ENCODE peak calls at places on chromosomes 13 and 19, in seven cellular contexts. One of them, this sample, is unnamed.

GRCh38 chr13:59384154-59384553 is 779.6 kb downstream of the DIAPH3 start:
- DNase-seq in activated T-cell treated with anti-CD3 and anti-CD28 coated beads, Interleukin-2, amount 50 U/mL, for 72 hours: no peak
- DNase-seq in WERI-Rb-1: no peak
- DNase-seq in stromal cell of bone marrow: no peak
- DNase-seq in GM03348: no peak
- DNase-seq in BE2C: no peak
- DNase-seq in HCEC 1CT: no peak
- DNase-seq in this sample: no peak

GRCh38 chr13:25447396-25447795 is 75.6 kb downstream of the ATP8A2 start:
- DNase-seq in WERI-Rb-1: no peak
- DNase-seq in stromal cell of bone marrow: no peak
- DNase-seq in BE2C: no peak
- DNase-seq in GM03348: no peak
- DNase-seq in activated T-cell treated with anti-CD3 and anti-CD28 coated beads, Interleukin-2, amount 50 U/mL, for 72 hours: no peak
- DNase-seq in HCEC 1CT: no peak
- DNase-seq in this sample: no peak

GRCh38 chr13:44237276-44237767 is 136.3 kb upstream of the SERP2 start:
- DNase-seq in BE2C: no peak
- DNase-seq in GM03348: peak; percentile 82
- DNase-seq in activated T-cell treated with anti-CD3 and anti-CD28 coated beads, Interleukin-2, amount 50 U/mL, for 72 hours: peak; percentile 39
- DNase-seq in WERI-Rb-1: no peak
- DNase-seq in HCEC 1CT: peak; percentile 83
- DNase-seq in stromal cell of bone marrow: peak; percentile 96
- DNase-seq in this sample: peak; percentile 16

GRCh38 chr19:48844472-48844871 is 8.2 kb upstream of the HSD17B14 start:
- DNase-seq in HCEC 1CT: peak; percentile 52
- DNase-seq in GM03348: peak; percentile 58
- DNase-seq in stromal cell of bone marrow: no peak
- DNase-seq in BE2C: no peak
- DNase-seq in activated T-cell treated with anti-CD3 and anti-CD28 coated beads, Interleukin-2, amount 50 U/mL, for 72 hours: no peak
- DNase-seq in WERI-Rb-1: no peak
- DNase-seq in this sample: no peak

GRCh38 chr19:41702208-41702651 is 6.2 kb upstream of the CEACAM5 start:
- DNase-seq in activated T-cell treated with anti-CD3 and anti-CD28 coated beads, Interleukin-2, amount 50 U/mL, for 72 hours: no peak
- DNase-seq in BE2C: no peak
- DNase-seq in stromal cell of bone marrow: peak; percentile 25
- DNase-seq in GM03348: no peak
- DNase-seq in HCEC 1CT: peak; percentile 37
- DNase-seq in WERI-Rb-1: no peak
- DNase-seq in this sample: no peak

GRCh38 chr13:79481685-79482052 is 714 bp downstream of the NDFIP2 start:
- DNase-seq in WERI-Rb-1: no peak
- DNase-seq in stromal cell of bone marrow: no peak
- DNase-seq in BE2C: no peak
- DNase-seq in HCEC 1CT: no peak
- DNase-seq in activated T-cell treated with anti-CD3 and anti-CD28 coated beads, Interleukin-2, amount 50 U/mL, for 72 hours: peak; percentile 74
- DNase-seq in GM03348: no peak
- DNase-seq in this sample: no peak

GRCh38 chr19:41914906-41915247 is 13.4 kb downstream of the ERFL start:
- DNase-seq in WERI-Rb-1: no peak
- DNase-seq in BE2C: no peak
- DNase-seq in GM03348: no peak
- DNase-seq in stromal cell of bone marrow: no peak
- DNase-seq in HCEC 1CT: no peak
- DNase-seq in activated T-cell treated with anti-CD3 and anti-CD28 coated beads, Interleukin-2, amount 50 U/mL, for 72 hours: no peak
- DNase-seq in this sample: no peak

GRCh38 chr13:111323950-111324651 is 3.7 kb downstream of the TEX29 start:
- DNase-seq in HCEC 1CT: no peak
- DNase-seq in WERI-Rb-1: no peak
- DNase-seq in GM03348: no peak
- DNase-seq in activated T-cell treated with anti-CD3 and anti-CD28 coated beads, Interleukin-2, amount 50 U/mL, for 72 hours: no peak
- DNase-seq in stromal cell of bone marrow: no peak
- DNase-seq in BE2C: no peak
- DNase-seq in this sample: no peak

GRCh38 chr19:12913871-12914690 is 5.0 kb downstream of the SYCE2 start:
- DNase-seq in BE2C: no peak
- DNase-seq in HCEC 1CT: no peak
- DNase-seq in activated T-cell treated with anti-CD3 and anti-CD28 coated beads, Interleukin-2, amount 50 U/mL, for 72 hours: peak; percentile 59
- DNase-seq in GM03348: peak; percentile 40
- DNase-seq in stromal cell of bone marrow: no peak
- DNase-seq in WERI-Rb-1: no peak
- DNase-seq in this sample: peak; percentile 79

GRCh38 chr19:13817018-13817614 is 21.9 kb downstream of the ZSWIM4 start:
- DNase-seq in BE2C: no peak
- DNase-seq in HCEC 1CT: peak; percentile 0
- DNase-seq in GM03348: no peak
- DNase-seq in stromal cell of bone marrow: no peak
- DNase-seq in WERI-Rb-1: no peak
- DNase-seq in activated T-cell treated with anti-CD3 and anti-CD28 coated beads, Interleukin-2, amount 50 U/mL, for 72 hours: no peak
- DNase-seq in this sample: no peak

This sample was measured in KG1.